ENCODE peak calls at places on chromosomes 13 and 19, in ten cellular contexts. K, P, O, G, C, H, E, A, Z and Q are unnamed samples.

GRCh38 chr19:38388310-38389100 is at the start of gene SPRED3:
- DNase-seq in Z (peak), O (peak), E (no peak), G (peak), C (no peak), A (peak), H (peak), P (no peak), K (no peak), Q (no peak)

GRCh38 chr13:44713793-44714469 is 137.8 kb upstream of the TSC22D1 start:
- DNase-seq in H (no peak), A (peak), K (peak), P (no peak), O (peak), C (no peak), E (no peak), Z (no peak), G (peak), Q (no peak)

GRCh38 chr19:42175952-42176648 is 41.4 kb downstream of the DEDD2 start:
- DNase-seq in O (peak), E (no peak), P (no peak), G (peak), Z (peak), H (peak), K (no peak), A (peak), C (no peak), Q (no peak)

GRCh38 chr13:102443234-102443633 is 41.4 kb upstream of the FGF14 start:
- DNase-seq in E (no peak), Z (no peak), K (no peak), P (no peak), G (no peak), O (no peak), H (no peak), C (no peak), A (no peak), Q (no peak)

GRCh38 chr19:10118960-10119359 is 739 bp downstream of the EIF3G start:
- DNase-seq in A (no peak), P (no peak), Z (no peak), C (no peak), O (no peak), E (no peak), K (no peak), H (peak), G (no peak), Q (no peak)

GRCh38 chr13:79307866-79308298 is 98.2 kb downstream of the RBM26 start:
- DNase-seq in C (no peak), H (peak), Z (no peak), P (no peak), G (peak), O (peak), E (no peak), K (no peak), A (no peak), Q (no peak)

GRCh38 chr19:39052243-39052746 is 19.9 kb upstream of the FBXO27 start:
- DNase-seq in O (peak), A (peak), K (peak), E (peak), C (peak), G (peak), H (peak), Z (peak), P (peak), Q (no peak)

GRCh38 chr13:81480634-81481033 is 1139.7 kb upstream of the SPRY2 start:
- DNase-seq in O (no peak), E (no peak), Z (peak), C (no peak), H (no peak), K (no peak), A (no peak), G (peak), P (no peak), Q (no peak)

GRCh38 chr19:18364826-18365528 is 21.0 kb upstream of the GDF15 start:
- DNase-seq in Z (peak), H (peak), G (peak), E (no peak), P (no peak), C (peak), O (peak), K (no peak), A (peak), Q (no peak)

GRCh38 chr19:44530777-44531176 is 1.3 kb upstream of the CEACAM20 start:
- DNase-seq in O (peak), H (no peak), Z (no peak), P (no peak), K (no peak), G (no peak), A (no peak), C (peak), E (no peak), Q (no peak)

GRCh38 chr13:112350300-112350699 is 25.9 kb upstream of the SPACA7 start:
- DNase-seq in G (no peak), P (no peak), A (no peak), K (no peak), C (no peak), O (no peak), H (no peak), E (no peak), Z (no peak), Q (no peak)

GRCh38 chr19:33231511-33231910 is 5.9 kb upstream of the SLC7A10 start:
- DNase-seq in G (no peak), A (peak), Z (no peak), P (no peak), O (peak), C (peak), K (no peak), H (no peak), E (no peak), Q (no peak)

GRCh38 chr13:110869805-110870706 is 44.8 kb downstream of the ANKRD10 start:
- DNase-seq in K (no peak), O (peak), Z (peak), A (peak), G (peak), E (no peak), C (peak), P (peak), H (peak), Q (no peak)

GRCh38 chr19:1232652-1233360 is 5.0 kb downstream of the CBARP start:
- DNase-seq in C (no peak), G (no peak), E (no peak), H (no peak), A (no peak), Z (no peak), K (no peak), P (no peak), O (peak), Q (no peak)

GRCh38 chr19:6466526-6467248 is 2.6 kb downstream of the CRB3 start:
- DNase-seq in E (no peak), O (no peak), H (no peak), P (no peak), K (no peak), C (no peak), A (no peak), G (no peak), Z (no peak), Q (no peak)

GRCh38 chr19:11426656-11427055 is 7.5 kb upstream of the RGL3 start:
- DNase-seq in E (no peak), O (no peak), G (no peak), P (no peak), K (no peak), A (no peak), H (no peak), Z (no peak), C (no peak), Q (no peak)

GRCh38 chr19:38024991-38025716 is 118.1 kb downstream of the SIPA1L3 start:
- DNase-seq in E (no peak), K (no peak), H (peak), Z (peak), G (no peak), A (no peak), P (no peak), C (no peak), O (no peak), Q (no peak)

GRCh38 chr13:44311011-44311481 is 62.6 kb upstream of the SERP2 start:
- DNase-seq in Z (no peak), H (no peak), K (no peak), G (peak), P (no peak), A (no peak), E (no peak), C (no peak), O (peak), Q (no peak)

GRCh38 chr13:28532226-28533048 is 37.5 kb upstream of the FLT1 start:
- DNase-seq in O (peak), G (no peak), Z (no peak), K (no peak), A (peak), H (peak), E (no peak), C (no peak), P (no peak), Q (no peak)

GRCh38 chr19:47315125-47315821 is 5.6 kb downstream of the C5AR1 start:
- DNase-seq in K (no peak), P (peak), G (peak), H (peak), O (peak), C (peak), Z (peak), E (no peak), A (peak), Q (no peak)

GRCh38 chr19:13781547-13781946 is 7.3 kb downstream of the C19orf53 start:
- DNase-seq in E (no peak), C (no peak), A (peak), K (no peak), Z (peak), H (peak), G (no peak), P (no peak), O (peak), Q (no peak)

GRCh38 chr13:98273824-98274786 is 97.0 kb upstream of the RNF113B start:
- DNase-seq in P (no peak), Z (no peak), K (no peak), O (no peak), E (no peak), A (no peak), H (peak), G (no peak), C (no peak), Q (no peak)

GRCh38 chr19:2732883-2733282 is 6.9 kb downstream of the SLC39A3 start:
- DNase-seq in Z (no peak), E (no peak), A (no peak), O (no peak), K (no peak), C (no peak), G (no peak), H (no peak), P (no peak), Q (no peak)

GRCh38 chr13:109369357-109370052 is 416.9 kb downstream of the IRS2 start:
- DNase-seq in P (no peak), A (no peak), O (no peak), Z (peak), E (no peak), K (no peak), G (no peak), H (no peak), C (no peak), Q (no peak)

GRCh38 chr13:103961784-103962183 is 895.6 kb upstream of the SLC10A2 start:
- DNase-seq in P (no peak), K (no peak), E (no peak), H (no peak), O (no peak), C (no peak), Z (no peak), A (no peak), G (no peak), Q (no peak)

GRCh38 chr13:49082653-49083536 is 107.2 kb downstream of the FNDC3A start:
- DNase-seq in A (peak), O (peak), G (no peak), K (no peak), P (no peak), C (no peak), Z (no peak), E (no peak), H (no peak), Q (no peak)

GRCh38 chr19:14116918-14117578 is 514 bp downstream of the PRKACA start:
- DNase-seq in O (no peak), A (no peak), C (peak), Z (no peak), G (no peak), E (peak), H (peak), P (no peak), K (no peak), Q (no peak)

GRCh38 chr19:2365201-2365970 is 5.3 kb downstream of the TMPRSS9 start:
- DNase-seq in K (no peak), A (no peak), G (no peak), P (no peak), Z (no peak), E (no peak), H (no peak), C (no peak), O (no peak), Q (no peak)

GRCh38 chr19:18046066-18046718 is 38.2 kb downstream of the ARRDC2 start:
- DNase-seq in H (no peak), K (no peak), G (peak), O (peak), E (no peak), C (peak), A (peak), P (no peak), Z (no peak), Q (no peak)

GRCh38 chr19:38425810-38426466 is at the start of gene RASGRP4:
- DNase-seq in O (no peak), E (peak), P (no peak), A (no peak), C (peak), Z (no peak), K (no peak), G (no peak), H (peak), Q (no peak)

GRCh38 chr19:39692166-39692565 is 12.1 kb upstream of the LGALS14 start:
- DNase-seq in H (no peak), P (no peak), A (no peak), O (no peak), K (no peak), Z (no peak), E (no peak), C (no peak), G (no peak), Q (no peak)

GRCh38 chr13:84994582-84994981 is 804.6 kb downstream of the SLITRK6 start:
- DNase-seq in C (no peak), E (no peak), O (no peak), H (no peak), Z (no peak), A (no peak), P (no peak), K (no peak), G (peak), Q (no peak)

GRCh38 chr13:24670927-24671326 is 9.3 kb upstream of the ATP12A start:
- DNase-seq in A (peak), P (no peak), O (peak), G (peak), E (no peak), K (no peak), Z (no peak), C (peak), H (peak), Q (no peak)

GRCh38 chr19:6481541-6482342 is at the start of gene DENND1C:
- DNase-seq in G (peak), P (no peak), K (no peak), E (peak), H (peak), O (no peak), C (peak), A (no peak), Z (peak), Q (no peak)

GRCh38 chr19:45976180-45976579 is 2.5 kb upstream of the NOVA2 start:
- DNase-seq in H (peak), C (no peak), P (no peak), A (no peak), Z (no peak), G (no peak), O (peak), E (no peak), K (no peak), Q (no peak)

GRCh38 chr19:31256601-31256990 is 92.6 kb downstream of the TSHZ3 start:
- DNase-seq in K (no peak), Z (no peak), E (no peak), G (no peak), C (no peak), A (no peak), O (no peak), H (no peak), P (no peak), Q (no peak)

GRCh38 chr13:113398963-113399754 is 35.2 kb upstream of the GRTP1 start:
- DNase-seq in H (no peak), P (no peak), O (no peak), E (no peak), C (no peak), G (no peak), A (peak), Z (no peak), K (no peak), Q (no peak)

GRCh38 chr13:46668302-46668720 is 115.3 kb downstream of the LRCH1 start:
- DNase-seq in G (no peak), K (no peak), P (no peak), E (no peak), Z (peak), A (peak), O (peak), C (no peak), H (no peak), Q (no peak)

GRCh38 chr13:79457390-79457789 is 23.6 kb upstream of the NDFIP2 start:
- DNase-seq in H (no peak), A (no peak), C (no peak), Z (no peak), K (no peak), O (no peak), P (no peak), E (no peak), G (no peak), Q (no peak)

GRCh38 chr13:83453723-83454122 is 428.6 kb downstream of the SLITRK1 start:
- DNase-seq in E (no peak), O (no peak), H (no peak), A (no peak), C (no peak), Z (no peak), G (no peak), P (no peak), K (no peak), Q (no peak)